ENCODE peak calls at places on chromosomes 13 and 19, in eight cellular contexts. P, C, X, I, S, K, Q and R are unnamed samples.
A peak's percentile ranks its signal among the peaks of the same experiment; 100 is the strongest.

GRCh38 chr19:40805258-40805868 is 6.4 kb downstream of the EGLN2 start:
- DNase-seq in P (peak; percentile 62), S (no peak), Q (no peak), C (peak; percentile 65), K (no peak), X (no peak), I (no peak), R (no peak)

GRCh38 chr13:113567681-113568080 is 16.9 kb upstream of the TFDP1 start:
- DNase-seq in C (no peak), P (peak; percentile 6), X (no peak), Q (no peak), K (no peak), S (no peak), I (no peak), R (no peak)

GRCh38 chr19:51333836-51334460 is 8.0 kb downstream of the VSIG10L start:
- DNase-seq in I (no peak), C (no peak), K (no peak), X (no peak), P (no peak), Q (no peak), S (no peak), R (no peak)

GRCh38 chr13:37313383-37313782 is 207.9 kb upstream of the CSNK1A1L start:
- DNase-seq in P (no peak), S (no peak), K (peak; percentile 96), C (no peak), I (no peak), X (no peak), Q (no peak), R (peak; percentile 1)

GRCh38 chr19:53112286-53112685 is 9.1 kb upstream of the ZNF160 start:
- DNase-seq in C (no peak), Q (no peak), K (no peak), X (no peak), S (no peak), P (no peak), I (no peak), R (no peak)

GRCh38 chr19:39590265-39590664 is 12.1 kb upstream of the LGALS13 start:
- DNase-seq in X (no peak), Q (peak; percentile 3), I (no peak), K (peak; percentile 8), C (no peak), S (peak; percentile 23), P (no peak), R (no peak)

GRCh38 chr19:55525289-55526101 is 11.4 kb downstream of the SBK2 start:
- DNase-seq in S (no peak), C (no peak), I (no peak), P (no peak), Q (no peak), X (no peak), K (no peak), R (no peak)

GRCh38 chr13:40220299-40220935 is 446.0 kb downstream of the FOXO1 start:
- DNase-seq in P (no peak), C (no peak), Q (no peak), X (no peak), K (no peak), S (no peak), I (no peak), R (no peak)

GRCh38 chr13:32429406-32429909 is 1.5 kb upstream of the N4BP2L1 start:
- DNase-seq in C (no peak), X (no peak), Q (no peak), S (no peak), I (no peak), K (no peak), P (no peak), R (no peak)

GRCh38 chr13:71513414-71514063 is 353.5 kb downstream of the DACH1 start:
- DNase-seq in I (no peak), P (no peak), C (no peak), K (no peak), Q (no peak), S (no peak), X (no peak), R (no peak)

GRCh38 chr13:75749407-75749806 is 113.3 kb downstream of the LMO7 start:
- DNase-seq in I (peak; percentile 88), C (no peak), P (no peak), X (no peak), K (peak; percentile 83), S (no peak), Q (no peak), R (no peak)

GRCh38 chr19:41510484-41510883 is 65.5 kb upstream of the CEACAM21 start:
- DNase-seq in I (no peak), S (no peak), P (no peak), K (no peak), Q (no peak), X (no peak), C (no peak), R (no peak)

GRCh38 chr13:82672248-82672647 is 1210.0 kb downstream of the SLITRK1 start:
- DNase-seq in C (no peak), P (no peak), K (no peak), S (no peak), Q (no peak), X (no peak), I (no peak), R (no peak)

GRCh38 chr19:56538761-56539263 is at the start of gene ZFP28:
- DNase-seq in K (no peak), P (peak; percentile 81), X (peak; percentile 89), C (peak; percentile 75), S (peak; percentile 49), I (peak; percentile 89), Q (peak; percentile 50), R (no peak)

GRCh38 chr13:93771229-93771628 is 544.6 kb downstream of the GPC6 start:
- DNase-seq in S (no peak), P (no peak), K (no peak), X (no peak), Q (no peak), C (no peak), I (no peak), R (no peak)

GRCh38 chr13:75357576-75358295 is 124.2 kb downstream of the TBC1D4 start:
- DNase-seq in P (no peak), I (no peak), X (no peak), K (peak; percentile 50), Q (peak; percentile 14), S (no peak), C (no peak), R (peak; percentile 17)

GRCh38 chr13:36163809-36164308 is 32.7 kb upstream of the DCLK1 start:
- DNase-seq in X (peak; percentile 66), K (peak; percentile 97), S (no peak), C (peak; percentile 91), P (peak; percentile 22), Q (no peak), I (peak; percentile 84), R (no peak)

GRCh38 chr13:44386932-44387556 is 13.4 kb downstream of the SERP2 start:
- DNase-seq in Q (no peak), X (no peak), P (no peak), K (no peak), I (no peak), C (no peak), S (no peak), R (no peak)

GRCh38 chr19:5652261-5652660 is 28.1 kb downstream of the MICOS13 start:
- DNase-seq in K (no peak), C (no peak), Q (no peak), P (no peak), I (no peak), S (no peak), X (no peak), R (no peak)

GRCh38 chr19:2253106-2254051 is 2.8 kb downstream of the JSRP1 start:
- DNase-seq in P (no peak), X (no peak), K (no peak), Q (peak; percentile 41), C (no peak), S (no peak), I (no peak), R (no peak)
- TF ChIP-seq CTCF in P (no peak), X (no peak), K (peak; percentile 16), Q (peak; percentile 39), C (no peak), S (peak; percentile 41), I (no peak), R (no peak)

GRCh38 chr13:46321494-46322225 is 65.4 kb downstream of the RUBCNL start:
- DNase-seq in P (peak; percentile 27), I (no peak), K (peak; percentile 82), X (peak; percentile 42), Q (peak; percentile 62), S (peak; percentile 46), C (peak; percentile 65), R (peak; percentile 49)
- TF ChIP-seq CTCF in P (peak; percentile 43), I (peak; percentile 61), K (peak; percentile 86), X (peak; percentile 66), Q (peak; percentile 91), S (peak; percentile 89), C (peak; percentile 56), R (peak; percentile 50)

GRCh38 chr19:49073514-49074378 is 1.2 kb upstream of the KCNA7 start:
- DNase-seq in S (no peak), I (no peak), Q (no peak), C (no peak), P (no peak), K (no peak), X (no peak), R (peak; percentile 74)
- TF ChIP-seq CTCF in S (peak; percentile 22), I (no peak), Q (peak; percentile 27), C (no peak), P (no peak), K (peak; percentile 26), X (peak; percentile 19), R (peak; percentile 58)

DNA sequence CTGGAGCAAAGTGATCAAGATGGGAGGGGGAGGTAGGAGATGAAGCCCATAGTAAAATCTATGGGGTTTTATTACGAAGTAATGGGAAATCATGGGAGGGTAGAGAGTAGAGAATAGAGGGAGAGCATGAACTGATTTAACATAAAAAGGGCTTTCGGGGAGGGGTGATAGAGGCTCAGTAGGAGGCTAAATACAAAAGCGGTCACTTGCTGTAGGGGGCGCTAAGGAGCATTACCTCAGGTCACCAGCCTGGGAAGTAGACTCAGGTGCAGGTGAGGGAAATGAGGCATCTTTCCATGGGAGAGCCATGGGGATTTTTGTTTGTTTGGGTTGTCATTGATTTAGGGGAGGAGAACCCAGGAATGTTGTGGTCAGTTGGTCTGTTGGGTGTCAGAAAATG is 14.1 kb downstream of the KRTDAP start:
- DNase-seq in X (no peak), I (no peak), P (no peak), C (no peak), S (no peak), K (no peak), Q (no peak), R (peak; percentile 23)
- TF ChIP-seq CTCF in X (no peak), I (no peak), P (no peak), C (no peak), S (peak; percentile 25), K (no peak), Q (peak; percentile 25), R (no peak)

DNA sequence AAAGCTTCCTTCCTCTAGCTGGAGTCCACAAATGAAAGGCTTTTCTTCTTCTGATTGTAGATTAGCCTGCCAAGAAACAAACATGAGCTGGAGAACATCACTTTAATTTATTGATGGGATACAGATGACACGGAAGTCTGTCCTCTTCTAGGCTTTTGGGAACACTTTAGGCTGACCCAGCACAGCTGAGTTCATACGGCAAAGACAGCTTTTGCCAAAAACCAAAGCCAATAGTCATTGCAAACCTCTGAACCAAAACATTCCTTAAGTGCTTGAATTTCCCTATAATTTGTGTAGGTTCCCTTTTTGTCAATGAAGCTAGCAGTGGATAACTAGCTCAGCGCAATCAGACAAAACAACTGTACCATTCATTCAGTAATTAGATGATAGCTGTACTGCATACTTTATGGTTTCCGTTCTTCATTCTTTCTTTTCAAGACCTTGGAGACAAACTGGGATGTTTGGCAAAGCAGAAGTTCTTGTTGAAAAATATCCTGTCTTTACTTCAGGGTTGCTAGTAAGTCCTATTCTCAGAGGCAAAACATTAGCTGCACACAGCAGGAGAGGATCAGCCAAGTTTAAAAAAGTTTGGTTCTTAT is 95.7 kb upstream of the SPRY2 start:
- DNase-seq in S (no peak), P (no peak), X (no peak), Q (no peak), K (peak; percentile 65), I (no peak), C (no peak), R (no peak)
- TF ChIP-seq CTCF in S (no peak), P (no peak), X (no peak), Q (no peak), K (no peak), I (no peak), C (no peak), R (no peak)

GRCh38 chr19:10338940-10339339 is 484 bp downstream of the ICAM3 start:
- DNase-seq in S (no peak), K (no peak), I (no peak), Q (no peak), C (no peak), X (no peak), P (no peak), R (no peak)
- TF ChIP-seq CTCF in S (no peak), K (no peak), I (no peak), Q (no peak), C (no peak), X (no peak), P (no peak), R (no peak)